ENCODE peak calls at places on chromosome 5, in nine cellular contexts. M, U, R, Y, F, S, K, E and H are unnamed samples.

GRCh38 chr5:147359551-147359950 is 124.7 kb downstream of the STK32A start:
- DNase-seq in M (no peak), U (no peak), R (no peak), Y (no peak), F (no peak), S (no peak), K (no peak), E (no peak), H (no peak)

GRCh38 chr5:108801776-108802175 is 54.1 kb downstream of the FER start:
- DNase-seq in M (no peak), U (no peak), R (no peak), Y (no peak), F (peak; percentile 94), S (peak; percentile 91), K (no peak), E (peak; percentile 74), H (no peak)

GRCh38 chr5:169762338-169763095 is 125.4 kb downstream of the DOCK2 start:
- DNase-seq in M (no peak), U (no peak), R (no peak), Y (no peak), F (peak; percentile 21), S (peak; percentile 41), K (no peak), E (no peak), H (no peak)

GRCh38 chr5:6719896-6720560 is 6.8 kb downstream of the TENT4A start:
- DNase-seq in M (no peak), U (no peak), R (no peak), Y (peak; percentile 31), F (peak; percentile 63), S (no peak), K (no peak), E (no peak), H (no peak)

GRCh38 chr5:95114902-95115301 is 170.0 kb downstream of the MCTP1 start:
- DNase-seq in M (no peak), U (no peak), R (no peak), Y (no peak), F (no peak), S (no peak), K (no peak), E (no peak), H (no peak)

GRCh38 chr5:167970002-167970401 is 321.4 kb upstream of the WWC1 start:
- DNase-seq in M (no peak), U (no peak), R (no peak), Y (no peak), F (peak; percentile 66), S (no peak), K (no peak), E (peak; percentile 26), H (no peak)

GRCh38 chr5:115838885-115839518 is 2.4 kb downstream of the ATG12 start:
- DNase-seq in M (peak; percentile 44), U (no peak), R (no peak), Y (no peak), F (peak; percentile 80), S (peak; percentile 58), K (no peak), E (peak; percentile 51), H (no peak)

GRCh38 chr5:55994502-55994997 is at the start of gene IL6ST:
- DNase-seq in M (no peak), U (peak; percentile 77), R (no peak), Y (no peak), F (peak; percentile 63), S (peak; percentile 85), K (no peak), E (peak; percentile 65), H (no peak)

GRCh38 chr5:19140276-19140675 is 847.7 kb downstream of the CDH18 start:
- DNase-seq in M (no peak), U (no peak), R (no peak), Y (no peak), F (no peak), S (peak; percentile 34), K (no peak), E (no peak), H (no peak)

DNA sequence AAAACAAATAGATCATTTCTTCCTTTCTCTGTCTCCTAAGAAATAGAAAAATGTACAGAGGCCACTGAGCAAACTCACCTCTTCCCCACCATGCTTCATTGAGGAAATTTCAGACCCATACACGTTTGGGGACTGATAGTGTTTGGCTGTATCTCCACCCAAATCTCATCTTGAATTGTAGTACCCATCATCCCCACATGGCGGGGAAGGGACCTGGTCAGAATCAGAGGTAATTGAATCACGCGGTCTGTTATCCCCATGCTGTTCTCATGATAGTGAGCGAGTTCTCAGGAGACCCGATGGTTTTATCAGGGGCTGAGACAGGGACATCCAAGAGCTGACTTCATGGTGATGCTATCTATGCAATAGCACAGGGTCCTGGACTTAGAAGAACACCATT is 1655.8 kb downstream of the MAT2B start:
- DNase-seq in M (no peak), U (no peak), R (no peak), Y (no peak), F (no peak), S (no peak), K (no peak), E (no peak), H (no peak)
- TF ChIP-seq CTCF in M (no peak), U (no peak), R (peak; percentile 9), Y (peak; percentile 16), F (no peak), S (peak; percentile 7), K (no peak), E (peak; percentile 35), H (peak; percentile 25)

DNA sequence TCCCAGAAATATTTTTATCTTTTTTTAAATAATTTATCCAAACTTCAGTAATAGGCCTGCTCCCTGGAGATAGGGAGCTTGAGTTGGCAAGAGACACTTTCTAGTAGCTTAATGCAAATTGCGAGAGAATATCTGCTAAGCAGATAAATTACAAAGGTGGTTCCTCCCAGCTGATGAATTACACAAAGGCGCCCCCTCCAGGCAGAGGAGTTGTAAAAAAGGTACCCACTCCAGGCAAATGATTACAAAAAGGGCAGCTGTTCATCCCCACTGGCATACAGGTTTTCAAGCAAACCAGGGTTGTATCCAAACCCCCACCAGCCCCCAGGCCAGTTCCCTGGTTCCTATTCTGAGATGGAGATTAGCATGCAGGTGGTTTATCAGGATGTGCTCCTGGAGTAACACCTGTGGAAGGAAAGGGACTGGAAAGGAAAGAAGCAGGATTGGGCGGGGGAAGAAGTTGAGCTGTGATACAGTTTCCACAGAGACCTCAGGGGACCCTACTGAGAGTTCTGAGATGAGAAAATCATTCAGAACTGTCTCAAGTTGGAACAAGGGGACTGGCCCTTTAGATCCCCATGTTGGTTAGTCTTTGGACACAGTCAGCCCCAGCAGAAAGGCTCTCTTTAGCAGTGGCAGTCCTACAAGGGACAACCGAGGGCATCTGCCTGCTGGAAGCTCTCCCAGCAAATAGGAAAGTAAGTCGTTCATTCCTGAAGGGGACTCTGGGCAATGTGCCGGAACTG is 25.5 kb downstream of the ESM1 start:
- DNase-seq in M (no peak), U (no peak), R (no peak), Y (no peak), F (peak; percentile 21), S (peak; percentile 23), K (no peak), E (no peak), H (peak; percentile 21)
- TF ChIP-seq CTCF in M (no peak), U (peak; percentile 4), R (no peak), Y (peak; percentile 21), F (peak; percentile 36), S (peak; percentile 35), K (no peak), E (peak; percentile 49), H (no peak)

GRCh38 chr5:137051165-137051564 is 448.0 kb downstream of the SPOCK1 start:
- DNase-seq in M (no peak), U (no peak), R (no peak), Y (no peak), F (no peak), S (peak; percentile 45), K (no peak), E (no peak), H (no peak)
- TF ChIP-seq CTCF in M (no peak), U (peak; percentile 29), R (no peak), Y (no peak), F (peak; percentile 20), S (peak; percentile 50), K (no peak), E (peak; percentile 62), H (no peak)

GRCh38 chr5:150759334-150759583 is 442 bp upstream of the DCTN4 start:
- DNase-seq in M (no peak), U (no peak), R (no peak), Y (no peak), F (no peak), S (no peak), K (no peak), E (no peak), H (no peak)
- TF ChIP-seq CTCF in M (no peak), U (no peak), R (no peak), Y (no peak), F (no peak), S (no peak), K (no peak), E (no peak), H (no peak)

DNA sequence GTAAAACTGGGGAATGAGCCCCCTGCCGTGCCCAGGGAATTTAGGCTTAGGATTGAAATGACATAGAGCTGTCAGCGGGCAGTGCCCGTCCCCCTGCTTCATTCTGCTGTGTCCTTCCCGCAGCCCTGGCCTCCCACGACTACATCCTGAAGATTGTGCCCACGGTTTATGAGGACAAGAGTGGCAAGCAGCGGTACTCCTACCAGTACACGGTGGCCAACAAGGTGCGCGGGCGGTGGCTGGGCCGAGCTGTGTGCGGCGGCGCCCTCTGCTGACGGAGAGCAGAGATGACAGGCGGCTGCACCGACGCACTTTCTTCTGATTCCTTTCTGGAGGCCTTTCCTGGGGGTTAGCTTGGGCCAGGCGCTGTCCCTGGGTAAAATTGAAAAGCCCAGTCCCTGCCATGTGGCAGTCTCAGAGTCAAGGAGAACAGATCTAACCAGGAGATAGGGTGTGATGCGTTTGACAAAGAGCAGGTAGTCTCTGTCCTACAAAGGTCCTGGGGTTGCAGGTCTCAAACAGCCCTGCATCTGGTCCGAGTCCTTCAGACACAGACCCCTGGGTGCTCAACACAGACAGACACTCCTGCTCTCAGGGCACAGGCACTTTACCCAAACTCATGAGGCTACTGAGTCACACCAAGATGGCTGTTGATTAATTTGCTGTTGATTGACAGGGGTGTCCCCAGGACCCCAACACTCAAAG is 26.8 kb upstream of the RPL26L1 start:
- DNase-seq in M (peak; percentile 89), U (peak; percentile 72), R (peak; percentile 90), Y (peak; percentile 91), F (peak; percentile 69), S (peak; percentile 72), K (peak; percentile 82), E (no peak), H (peak; percentile 78)
- TF ChIP-seq CTCF in M (peak; percentile 97), U (peak; percentile 98), R (peak; percentile 98), Y (peak; percentile 94), F (peak; percentile 82), S (peak; percentile 88), K (peak; percentile 92), E (peak; percentile 85), H (peak; percentile 91)

DNA sequence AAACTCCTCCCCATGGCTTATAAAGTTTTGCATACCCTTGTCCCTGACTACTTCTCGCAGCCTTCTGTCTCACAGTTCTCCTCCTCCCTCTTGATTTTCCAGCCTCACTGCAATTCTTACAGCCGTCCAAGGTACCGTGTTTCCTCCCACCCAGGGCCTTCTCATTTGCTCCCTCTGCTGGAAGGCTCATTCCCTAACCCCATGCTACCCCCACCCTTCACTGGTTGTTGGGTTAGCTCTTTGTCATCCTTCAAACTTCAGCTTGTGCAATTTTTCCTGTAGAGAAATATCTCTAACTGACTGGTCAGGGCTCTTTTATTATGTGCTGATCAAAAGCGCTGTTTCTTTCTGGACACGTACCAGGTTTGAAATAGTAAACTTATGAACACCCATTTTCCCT is 329.2 kb downstream of the EBF1 start:
- DNase-seq in M (no peak), U (no peak), R (no peak), Y (no peak), F (peak; percentile 75), S (peak; percentile 23), K (no peak), E (no peak), H (no peak)
- TF ChIP-seq CTCF in M (no peak), U (no peak), R (no peak), Y (no peak), F (peak; percentile 63), S (peak; percentile 29), K (no peak), E (no peak), H (peak; percentile 19)